ENCODE peak calls at places on chromosome 2, in seven cellular contexts. One of them, this sample, is unnamed. For H3K4me1, the result is how much of the 10 kb centered on the place peaks cover.

GRCh38 chr2:62163834-62164233 is 32.1 kb upstream of the B3GNT2 start:
- DNase-seq in SK-N-SH: no peak
- DNase-seq in GM23338: no peak
- DNase-seq in neural progenitor cell: peak
- DNase-seq in OCI-LY7: no peak
- DNase-seq in kidney: no peak
- DNase-seq in heart left ventricle: no peak
- DNase-seq in this sample: no peak

GRCh38 chr2:224242543-224242942 is 159.4 kb downstream of the FAM124B start:
- DNase-seq in neural progenitor cell: no peak
- DNase-seq in kidney: no peak
- DNase-seq in SK-N-SH: no peak
- DNase-seq in heart left ventricle: no peak
- DNase-seq in GM23338: no peak
- DNase-seq in OCI-LY7: no peak
- DNase-seq in this sample: no peak

GRCh38 chr2:143878131-143878530 is 641.8 kb downstream of the ZEB2 start:
- DNase-seq in SK-N-SH: no peak
- DNase-seq in neural progenitor cell: peak
- DNase-seq in GM23338: peak
- DNase-seq in OCI-LY7: no peak
- DNase-seq in heart left ventricle: no peak
- DNase-seq in kidney: no peak
- DNase-seq in this sample: no peak

GRCh38 chr2:108593547-108594098 is 59.4 kb downstream of the LIMS1 start:
- DNase-seq in neural progenitor cell: no peak
- DNase-seq in OCI-LY7: no peak
- DNase-seq in heart left ventricle: no peak
- DNase-seq in kidney: no peak
- DNase-seq in GM23338: no peak
- DNase-seq in SK-N-SH: no peak
- DNase-seq in this sample: no peak

GRCh38 chr2:12479042-12479601 is 237.6 kb upstream of the TRIB2 start:
- DNase-seq in SK-N-SH: no peak
- DNase-seq in heart left ventricle: no peak
- DNase-seq in GM23338: no peak
- DNase-seq in neural progenitor cell: no peak
- DNase-seq in kidney: no peak
- DNase-seq in OCI-LY7: no peak
- DNase-seq in this sample: peak

GRCh38 chr2:230995821-230996220 is at the start of gene SPATA3:
- DNase-seq in kidney: no peak
- DNase-seq in SK-N-SH: no peak
- DNase-seq in neural progenitor cell: no peak
- DNase-seq in GM23338: no peak
- DNase-seq in OCI-LY7: no peak
- DNase-seq in heart left ventricle: no peak
- DNase-seq in this sample: no peak

GRCh38 chr2:31107588-31108300 is 30.5 kb downstream of the GALNT14 start:
- DNase-seq in OCI-LY7: no peak
- DNase-seq in kidney: no peak
- DNase-seq in heart left ventricle: no peak
- DNase-seq in GM23338: peak
- DNase-seq in SK-N-SH: no peak
- DNase-seq in neural progenitor cell: peak
- DNase-seq in this sample: no peak

GRCh38 chr2:72178551-72178950 is 30.9 kb upstream of the CYP26B1 start:
- DNase-seq in GM23338: no peak
- DNase-seq in heart left ventricle: no peak
- DNase-seq in neural progenitor cell: no peak
- DNase-seq in OCI-LY7: no peak
- DNase-seq in kidney: no peak
- DNase-seq in SK-N-SH: no peak
- DNase-seq in this sample: no peak

GRCh38 chr2:102050854-102051391 is 59.2 kb downstream of the IL1R2 start:
- DNase-seq in kidney: peak
- DNase-seq in neural progenitor cell: no peak
- DNase-seq in OCI-LY7: no peak
- DNase-seq in SK-N-SH: no peak
- DNase-seq in heart left ventricle: peak
- DNase-seq in GM23338: no peak
- DNase-seq in this sample: peak

GRCh38 chr2:69693472-69694450 is 48.2 kb upstream of the ANXA4 start:
- DNase-seq in neural progenitor cell: no peak
- DNase-seq in kidney: no peak
- DNase-seq in OCI-LY7: peak
- DNase-seq in SK-N-SH: no peak
- DNase-seq in GM23338: no peak
- DNase-seq in heart left ventricle: no peak
- DNase-seq in this sample: no peak

GRCh38 chr2:232603283-232603682 is 30.1 kb upstream of the EFHD1 start:
- DNase-seq in kidney: no peak
- DNase-seq in SK-N-SH: no peak
- DNase-seq in OCI-LY7: no peak
- DNase-seq in GM23338: no peak
- DNase-seq in neural progenitor cell: no peak
- DNase-seq in heart left ventricle: no peak
- DNase-seq in this sample: no peak

GRCh38 chr2:85743304-85743978 is 10.3 kb upstream of the ATOH8 start:
- DNase-seq in kidney: no peak
- DNase-seq in OCI-LY7: no peak
- DNase-seq in SK-N-SH: no peak
- DNase-seq in heart left ventricle: peak
- DNase-seq in GM23338: no peak
- DNase-seq in neural progenitor cell: no peak
- DNase-seq in this sample: no peak

GRCh38 chr2:100731535-100731981 is 88.4 kb upstream of the NPAS2 start:
- DNase-seq in neural progenitor cell: no peak
- DNase-seq in kidney: no peak
- DNase-seq in heart left ventricle: no peak
- DNase-seq in OCI-LY7: no peak
- DNase-seq in GM23338: no peak
- DNase-seq in SK-N-SH: no peak
- DNase-seq in this sample: no peak

GRCh38 chr2:236338495-236339184 is 74.4 kb upstream of the ASB18 start:
- DNase-seq in kidney: peak
- DNase-seq in heart left ventricle: no peak
- DNase-seq in SK-N-SH: no peak
- DNase-seq in GM23338: peak
- DNase-seq in neural progenitor cell: peak
- DNase-seq in OCI-LY7: no peak
- DNase-seq in this sample: no peak

GRCh38 chr2:172893111-172893510 is 157.5 kb downstream of the RAPGEF4 start:
- DNase-seq in GM23338: no peak
- DNase-seq in kidney: no peak
- DNase-seq in SK-N-SH: no peak
- DNase-seq in heart left ventricle: no peak
- DNase-seq in neural progenitor cell: no peak
- DNase-seq in OCI-LY7: no peak
- DNase-seq in this sample: no peak

GRCh38 chr2:98936133-98936916 is at the start of gene CRACDL:
- DNase-seq in neural progenitor cell: peak
- DNase-seq in OCI-LY7: no peak
- DNase-seq in GM23338: peak
- DNase-seq in heart left ventricle: no peak
- DNase-seq in SK-N-SH: peak
- DNase-seq in kidney: peak
- DNase-seq in this sample: peak

GRCh38 chr2:98936917-98937351 is 909 bp upstream of the CRACDL start:
- DNase-seq in GM23338: peak
- DNase-seq in heart left ventricle: no peak
- DNase-seq in neural progenitor cell: peak
- DNase-seq in SK-N-SH: peak
- DNase-seq in OCI-LY7: no peak
- DNase-seq in kidney: peak
- DNase-seq in this sample: peak

GRCh38 chr2:98932778-98933343 is 3.2 kb downstream of the CRACDL start:
- DNase-seq in heart left ventricle: no peak
- DNase-seq in neural progenitor cell: no peak
- DNase-seq in GM23338: no peak
- DNase-seq in OCI-LY7: no peak
- DNase-seq in SK-N-SH: no peak
- DNase-seq in kidney: no peak
- DNase-seq in this sample: no peak

GRCh38 chr2:98935777-98936132 is 270 bp downstream of the CRACDL start:
- DNase-seq in SK-N-SH: no peak
- DNase-seq in kidney: peak
- DNase-seq in OCI-LY7: no peak
- DNase-seq in heart left ventricle: no peak
- DNase-seq in GM23338: no peak
- DNase-seq in neural progenitor cell: no peak
- DNase-seq in this sample: no peak

GRCh38 chr2:98935111-98935770 is 784 bp downstream of the CRACDL start:
- DNase-seq in heart left ventricle: no peak
- DNase-seq in GM23338: peak
- DNase-seq in OCI-LY7: no peak
- DNase-seq in neural progenitor cell: peak
- DNase-seq in SK-N-SH: no peak
- DNase-seq in kidney: no peak
- DNase-seq in this sample: no peak
- H3K27ac ChIP-seq in heart left ventricle: no peak
- H3K27ac ChIP-seq in GM23338: no peak
- H3K27ac ChIP-seq in OCI-LY7: no peak
- H3K27ac ChIP-seq in neural progenitor cell: no peak
- H3K27ac ChIP-seq in SK-N-SH: no peak
- H3K27ac ChIP-seq in kidney: no peak
- H3K27ac ChIP-seq in this sample: peak

GRCh38 chr2:136122654-136123053 is 4.7 kb upstream of the CXCR4 start:
- DNase-seq in neural progenitor cell: no peak
- DNase-seq in OCI-LY7: no peak
- DNase-seq in kidney: no peak
- DNase-seq in heart left ventricle: no peak
- DNase-seq in GM23338: no peak
- DNase-seq in SK-N-SH: no peak
- DNase-seq in this sample: no peak
- H3K4me1 ChIP-seq in neural progenitor cell: half or more
- H3K4me1 ChIP-seq in OCI-LY7: half or more
- H3K4me1 ChIP-seq in kidney: under half
- H3K4me1 ChIP-seq in heart left ventricle: under half
- H3K4me1 ChIP-seq in GM23338: half or more
- H3K4me1 ChIP-seq in SK-N-SH: under half
- H3K4me1 ChIP-seq in this sample: under half

GRCh38 chr2:168196764-168197180 is 50.6 kb downstream of the STK39 start:
- DNase-seq in kidney: no peak
- DNase-seq in GM23338: no peak
- DNase-seq in heart left ventricle: no peak
- DNase-seq in neural progenitor cell: no peak
- DNase-seq in SK-N-SH: no peak
- DNase-seq in OCI-LY7: no peak
- DNase-seq in this sample: no peak

GRCh38 chr2:168198476-168199192 is 48.8 kb downstream of the STK39 start:
- DNase-seq in OCI-LY7: no peak
- DNase-seq in GM23338: no peak
- DNase-seq in neural progenitor cell: no peak
- DNase-seq in kidney: no peak
- DNase-seq in heart left ventricle: no peak
- DNase-seq in SK-N-SH: no peak
- DNase-seq in this sample: no peak

GRCh38 chr2:168201722-168202121 is 45.7 kb downstream of the STK39 start:
- DNase-seq in heart left ventricle: no peak
- DNase-seq in OCI-LY7: no peak
- DNase-seq in GM23338: no peak
- DNase-seq in SK-N-SH: no peak
- DNase-seq in kidney: no peak
- DNase-seq in neural progenitor cell: no peak
- DNase-seq in this sample: no peak

GRCh38 chr2:168203762-168204693 is 43.4 kb downstream of the STK39 start:
- DNase-seq in GM23338: peak
- DNase-seq in heart left ventricle: no peak
- DNase-seq in SK-N-SH: no peak
- DNase-seq in kidney: no peak
- DNase-seq in neural progenitor cell: peak
- DNase-seq in OCI-LY7: no peak
- DNase-seq in this sample: no peak

DNA sequence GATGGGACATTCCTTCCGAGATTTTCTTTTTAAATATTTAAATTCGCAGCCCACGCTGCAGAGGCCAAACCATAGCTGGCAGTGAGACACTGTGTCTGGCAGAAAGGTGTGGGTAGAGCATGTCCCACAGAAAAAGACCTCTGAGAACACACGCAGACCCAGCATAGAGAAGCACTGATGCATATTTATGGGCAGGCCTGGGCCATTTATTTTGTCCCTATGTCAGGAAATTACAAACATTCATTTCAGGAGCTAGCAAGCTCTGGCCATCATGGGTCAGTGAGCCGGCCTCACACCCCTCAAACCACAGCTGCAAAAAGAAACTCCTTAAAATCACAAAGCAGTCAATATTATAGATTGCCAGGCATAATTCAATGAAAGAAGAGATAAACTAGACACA is 46.2 kb downstream of the STK39 start:
- DNase-seq in heart left ventricle: no peak
- DNase-seq in kidney: no peak
- DNase-seq in SK-N-SH: no peak
- DNase-seq in OCI-LY7: no peak
- DNase-seq in GM23338: no peak
- DNase-seq in neural progenitor cell: no peak
- DNase-seq in this sample: no peak
- H3K27ac ChIP-seq in heart left ventricle: no peak
- H3K27ac ChIP-seq in kidney: no peak
- H3K27ac ChIP-seq in SK-N-SH: no peak
- H3K27ac ChIP-seq in OCI-LY7: no peak
- H3K27ac ChIP-seq in GM23338: no peak
- H3K27ac ChIP-seq in neural progenitor cell: peak
- H3K27ac ChIP-seq in this sample: no peak

DNA sequence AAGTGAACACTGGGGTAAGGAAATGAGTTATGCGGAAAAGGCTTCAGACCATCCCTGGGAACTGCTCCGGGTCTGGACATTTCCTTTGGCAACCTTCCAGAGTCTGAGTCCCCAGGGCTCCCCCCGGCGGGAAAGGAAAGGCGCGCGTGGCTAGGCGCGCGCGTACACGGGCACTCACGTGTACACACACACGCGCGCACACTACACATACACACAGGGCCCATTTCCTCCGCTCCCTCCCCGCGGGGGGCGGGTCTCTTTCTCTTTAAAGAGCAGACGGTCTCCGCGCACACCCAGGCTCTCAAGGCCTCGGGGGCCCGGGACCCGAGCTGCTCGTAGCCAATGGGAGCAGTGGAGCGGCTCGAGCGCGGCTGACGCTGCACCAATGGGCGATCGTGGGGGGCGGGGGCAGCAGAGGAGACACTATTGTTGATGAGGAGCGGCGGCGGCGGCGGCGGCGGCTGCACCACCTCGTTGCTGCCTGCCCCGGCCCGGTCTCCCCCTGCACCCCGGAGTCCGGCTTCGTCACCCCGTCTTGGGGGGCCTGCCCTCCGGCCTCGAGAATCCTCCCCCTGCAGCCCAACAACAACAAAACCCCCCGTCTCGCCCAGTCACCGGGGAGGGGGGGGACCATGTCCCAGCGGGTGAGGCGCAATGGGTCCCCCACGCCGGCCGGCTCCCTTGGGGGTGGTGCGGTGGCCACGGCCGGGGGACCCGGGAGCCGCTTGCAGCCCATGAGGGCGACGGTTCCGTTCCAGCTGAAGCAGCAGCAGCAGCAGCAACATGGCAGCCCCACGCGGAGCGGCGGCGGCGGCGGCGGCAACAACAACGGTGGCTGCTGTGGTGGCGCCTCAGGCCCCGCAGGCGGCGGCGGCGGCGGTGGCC is at the start of gene FAM117B:
- DNase-seq in OCI-LY7: peak
- DNase-seq in neural progenitor cell: peak
- DNase-seq in heart left ventricle: peak
- DNase-seq in kidney: peak
- DNase-seq in SK-N-SH: peak
- DNase-seq in GM23338: peak
- DNase-seq in this sample: peak
- H3K4me1 ChIP-seq in OCI-LY7: under half
- H3K4me1 ChIP-seq in neural progenitor cell: under half
- H3K4me1 ChIP-seq in heart left ventricle: under half
- H3K4me1 ChIP-seq in kidney: under half
- H3K4me1 ChIP-seq in SK-N-SH: under half
- H3K4me1 ChIP-seq in GM23338: under half
- H3K4me1 ChIP-seq in this sample: under half

This sample was measured in testis.